ENCODE peak calls at places on chromosomes 3 and 15, in nine cellular contexts. K is NB4, O is MM.1S, M is endodermal cell, V is OCI-LY7, Y is tibial artery, A is astrocyte of the spinal cord, B is cardiac muscle cell, H is pancreas. C is an unnamed sample.

GRCh38 chr3:114447950-114448479 is 154.2 kb downstream of the TIGIT start:
- DNase-seq in K (no peak), O (no peak), M (no peak), V (no peak), Y (no peak), A (no peak), B (no peak), H (no peak), C (no peak)

GRCh38 chr3:130905551-130905950 is 11.7 kb downstream of the ATP2C1 start:
- DNase-seq in K (peak), O (no peak), M (no peak), V (peak), Y (no peak), A (peak), B (no peak), H (no peak), C (peak)

GRCh38 chr3:127413871-127414270 is 126.0 kb upstream of the PRR20G start:
- DNase-seq in K (no peak), O (no peak), M (peak), V (no peak), Y (no peak), A (no peak), B (no peak), H (no peak), C (no peak)

GRCh38 chr3:130677310-130677709 is 69.3 kb downstream of the PIK3R4 start:
- DNase-seq in K (no peak), O (no peak), M (no peak), V (no peak), Y (no peak), A (no peak), B (no peak), H (no peak), C (no peak)

GRCh38 chr3:123755085-123755484 is 129.0 kb downstream of the MYLK start:
- DNase-seq in K (no peak), O (no peak), M (peak), V (no peak), Y (no peak), A (no peak), B (no peak), H (peak), C (no peak)

GRCh38 chr3:101124125-101124524 is 130.9 kb upstream of the ABI3BP start:
- DNase-seq in K (no peak), O (no peak), M (no peak), V (no peak), Y (no peak), A (peak), B (no peak), H (no peak), C (no peak)

GRCh38 chr3:157104928-157105652 is 54.9 kb downstream of the CCNL1 start:
- DNase-seq in K (no peak), O (peak), M (peak), V (peak), Y (no peak), A (no peak), B (peak), H (no peak), C (no peak)

GRCh38 chr3:43770426-43771103 is 79.8 kb downstream of the ABHD5 start:
- DNase-seq in K (peak), O (no peak), M (no peak), V (no peak), Y (peak), A (no peak), B (no peak), H (no peak), C (no peak)

DNA sequence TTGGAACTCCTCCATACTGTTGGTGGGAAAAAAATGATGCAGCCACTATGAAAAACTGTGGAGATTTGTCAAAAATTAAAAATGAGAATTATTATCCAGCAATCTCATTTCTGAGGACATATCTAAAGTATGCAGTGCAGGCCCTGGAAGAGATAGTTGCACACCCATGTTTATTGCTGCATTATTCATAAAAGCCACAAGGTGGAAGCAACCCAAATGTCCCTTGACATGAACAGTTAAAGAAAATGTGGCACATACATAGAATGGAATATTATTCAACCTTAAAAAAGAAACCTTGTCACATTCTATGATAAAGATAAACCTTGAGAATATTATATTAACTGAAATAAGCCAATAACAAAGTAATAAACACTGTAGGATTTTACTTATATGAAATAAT is 80.9 kb upstream of the ARHGEF26 start:
- DNase-seq in K (peak), O (peak), M (no peak), V (peak), Y (no peak), A (no peak), B (no peak), H (no peak), C (no peak)
- TF ChIP-seq CTCF in K (peak), O (peak), M (peak), V (peak), Y (peak), A (peak), B (peak), H (no peak), C (peak)

DNA sequence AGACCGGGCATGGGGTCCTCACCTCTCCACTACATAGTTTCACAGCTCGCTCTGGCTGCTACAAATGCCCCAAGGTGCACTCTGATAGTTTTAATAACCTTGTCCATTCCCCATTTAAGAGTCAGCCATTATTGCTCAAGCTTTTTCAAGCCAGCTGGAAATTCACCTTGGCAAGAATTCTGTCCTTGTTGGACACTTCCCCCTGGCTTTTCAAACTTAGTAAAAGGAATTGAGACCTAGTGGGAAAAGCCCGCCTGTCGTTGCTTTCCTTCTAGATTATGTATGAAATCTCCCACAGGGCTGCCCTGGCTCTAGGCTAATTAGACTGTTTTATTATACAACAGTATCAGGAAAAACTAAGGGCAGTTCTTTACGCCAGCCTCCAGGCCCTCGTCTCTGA is 293.7 kb upstream of the GADL1 start:
- DNase-seq in K (no peak), O (no peak), M (no peak), V (no peak), Y (peak), A (no peak), B (no peak), H (no peak), C (no peak)
- H3K4me3 ChIP-seq in K (no peak), O (no peak), M (no peak), V (no peak), Y (no peak), A (no peak), B (no peak), H (no peak), C (no peak)

DNA sequence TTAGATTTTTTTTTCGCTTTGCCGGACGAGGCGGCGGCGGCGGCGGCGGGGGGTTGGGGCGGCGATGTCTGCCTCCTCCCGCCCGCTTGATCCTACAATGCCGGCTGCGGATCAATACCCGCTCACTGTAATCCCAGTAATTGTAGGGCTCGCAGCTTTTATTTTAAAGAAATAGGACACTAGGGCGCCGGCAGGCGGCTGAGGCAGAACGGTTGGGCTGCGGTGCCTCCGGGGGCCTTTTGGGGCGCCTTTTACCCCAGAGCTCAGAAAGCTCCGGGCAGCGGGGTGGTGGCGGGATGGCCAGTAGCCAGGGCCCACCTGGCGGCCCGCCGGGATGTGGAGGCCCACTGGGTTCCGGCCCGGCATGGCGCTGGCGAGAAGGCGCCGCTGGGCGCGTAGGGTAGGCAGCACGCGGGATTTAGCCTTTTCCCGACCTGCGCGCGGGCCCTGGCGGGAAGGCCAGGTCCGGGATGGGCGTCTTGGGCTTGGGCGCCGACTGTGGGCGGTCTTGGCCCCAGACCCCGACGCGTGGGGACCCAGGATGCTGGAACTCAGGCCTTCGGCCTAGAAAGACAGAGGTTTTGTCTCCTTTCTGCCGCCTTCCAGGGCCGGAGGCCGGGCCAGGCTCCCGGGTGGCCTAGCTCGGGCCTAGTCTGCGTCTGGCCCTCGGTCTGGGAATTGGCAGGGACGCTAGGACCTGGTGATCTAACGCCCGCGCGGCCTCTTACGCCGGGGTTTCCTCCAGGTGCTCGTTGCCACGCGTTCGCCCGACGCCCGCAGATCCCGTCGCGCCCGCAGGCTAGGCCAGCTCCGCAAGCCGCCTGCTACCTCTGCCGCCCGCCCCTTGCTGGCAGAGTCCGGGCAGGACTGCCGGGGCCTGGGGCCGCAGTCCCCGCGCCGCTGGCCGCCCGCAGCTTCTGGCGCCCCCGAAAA is 15.5 kb upstream of the ONECUT1 start:
- DNase-seq in K (no peak), O (no peak), M (peak), V (no peak), Y (no peak), A (no peak), B (no peak), H (peak), C (no peak)
- TF ChIP-seq CTCF in K (no peak), O (no peak), M (peak), V (no peak), Y (no peak), A (peak), B (peak), H (peak), C (no peak)

GRCh38 chr15:72235298-72235697 is 4.3 kb upstream of the PKM start:
- DNase-seq in K (no peak), O (no peak), M (no peak), V (no peak), Y (no peak), A (no peak), B (no peak), H (no peak), C (no peak)

GRCh38 chr15:72237286-72238224 is 6.6 kb upstream of the PKM start:
- DNase-seq in K (peak), O (peak), M (peak), V (no peak), Y (peak), A (peak), B (no peak), H (no peak), C (peak)

GRCh38 chr15:72238586-72238985 is 7.6 kb upstream of the PKM start:
- DNase-seq in K (no peak), O (no peak), M (no peak), V (no peak), Y (no peak), A (no peak), B (no peak), H (no peak), C (no peak)

GRCh38 chr15:72233759-72234158 is 2.8 kb upstream of the PKM start:
- DNase-seq in K (no peak), O (no peak), M (no peak), V (no peak), Y (no peak), A (no peak), B (no peak), H (no peak), C (no peak)

DNA sequence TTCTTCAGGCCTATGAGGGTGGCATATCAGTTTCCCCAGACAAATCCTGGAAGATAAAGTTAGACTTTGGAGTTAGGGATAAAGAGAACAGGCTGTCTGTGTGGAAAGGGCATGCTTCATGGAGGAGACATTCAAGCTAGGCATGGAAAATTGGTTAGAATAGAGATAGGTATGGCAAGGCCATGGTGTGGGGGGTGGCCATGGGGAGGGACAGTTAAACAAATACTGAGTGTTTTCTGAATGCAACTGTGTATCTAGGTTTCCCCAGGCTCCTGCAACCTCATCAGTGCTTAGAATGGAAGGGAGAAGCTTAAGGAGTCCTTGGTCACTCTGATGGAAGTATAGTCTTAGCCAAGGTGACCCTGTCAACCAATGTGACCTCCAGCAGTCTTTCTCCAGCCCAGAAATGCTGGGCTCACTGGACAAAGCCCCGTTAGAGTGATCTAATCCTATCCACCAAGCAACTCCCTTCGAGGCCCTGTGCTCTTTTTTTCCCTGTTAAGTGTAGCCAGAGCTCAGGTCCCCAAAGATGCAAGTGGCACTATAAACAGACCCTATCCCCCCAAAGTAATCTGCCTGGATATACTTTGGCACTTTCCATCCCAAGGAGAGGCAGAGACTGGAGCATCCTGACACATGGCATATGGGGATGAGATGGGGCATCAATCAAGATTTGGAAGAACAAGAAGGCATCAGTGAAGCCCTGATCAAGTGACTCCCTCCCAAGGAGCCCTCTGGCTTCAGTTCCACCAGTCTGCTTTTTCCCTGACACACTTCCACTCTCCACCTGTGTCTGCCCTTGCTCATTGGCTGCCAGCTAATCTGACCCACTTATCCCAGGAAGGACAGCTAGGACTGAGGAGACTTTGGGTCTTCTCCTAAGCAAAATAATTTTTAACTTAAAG is 5.6 kb upstream of the PKM start:
- DNase-seq in K (no peak), O (no peak), M (no peak), V (no peak), Y (no peak), A (no peak), B (no peak), H (no peak), C (no peak)
- H3K4me3 ChIP-seq in K (peak), O (peak), M (no peak), V (no peak), Y (peak), A (peak), B (no peak), H (no peak), C (peak)

GRCh38 chr15:83444936-83445335 is 2.2 kb upstream of the SH3GL3 start:
- DNase-seq in K (no peak), O (no peak), M (no peak), V (no peak), Y (no peak), A (no peak), B (no peak), H (no peak), C (no peak)

GRCh38 chr15:83446417-83446816 is 724 bp upstream of the SH3GL3 start:
- DNase-seq in K (no peak), O (no peak), M (no peak), V (no peak), Y (no peak), A (no peak), B (no peak), H (no peak), C (no peak)

GRCh38 chr15:83445653-83446052 is 1.5 kb upstream of the SH3GL3 start:
- DNase-seq in K (peak), O (no peak), M (no peak), V (no peak), Y (no peak), A (no peak), B (peak), H (no peak), C (no peak)

GRCh38 chr15:83449250-83449671 is 2.1 kb downstream of the SH3GL3 start:
- DNase-seq in K (no peak), O (no peak), M (no peak), V (no peak), Y (no peak), A (no peak), B (peak), H (no peak), C (no peak)

GRCh38 chr15:83446904-83447708 is at the start of gene SH3GL3:
- DNase-seq in K (no peak), O (peak), M (peak), V (no peak), Y (peak), A (peak), B (peak), H (peak), C (no peak)
- TF ChIP-seq CTCF in K (no peak), O (peak), M (peak), V (no peak), Y (peak), A (peak), B (peak), H (no peak), C (peak)

GRCh38 chr3:184378650-184379374 is 805 bp upstream of the THPO start:
- DNase-seq in K (no peak), O (no peak), M (peak), V (no peak), Y (no peak), A (no peak), B (no peak), H (peak), C (no peak)

GRCh38 chr3:184381261-184382224 is 1.7 kb downstream of the CHRD start:
- DNase-seq in K (peak), O (no peak), M (peak), V (no peak), Y (peak), A (no peak), B (peak), H (peak), C (no peak)

GRCh38 chr3:184379375-184380209 is at the start of gene CHRD:
- DNase-seq in K (no peak), O (no peak), M (no peak), V (no peak), Y (no peak), A (no peak), B (peak), H (peak), C (no peak)

GRCh38 chr3:184380627-184381260 is 890 bp downstream of the CHRD start:
- DNase-seq in K (no peak), O (no peak), M (peak), V (no peak), Y (no peak), A (no peak), B (peak), H (peak), C (no peak)

GRCh38 chr3:184380210-184380626 is 364 bp downstream of the CHRD start:
- DNase-seq in K (no peak), O (peak), M (peak), V (no peak), Y (peak), A (peak), B (peak), H (peak), C (no peak)
- H3K4me3 ChIP-seq in K (no peak), O (peak), M (no peak), V (no peak), Y (peak), A (no peak), B (peak), H (peak), C (peak)

DNA sequence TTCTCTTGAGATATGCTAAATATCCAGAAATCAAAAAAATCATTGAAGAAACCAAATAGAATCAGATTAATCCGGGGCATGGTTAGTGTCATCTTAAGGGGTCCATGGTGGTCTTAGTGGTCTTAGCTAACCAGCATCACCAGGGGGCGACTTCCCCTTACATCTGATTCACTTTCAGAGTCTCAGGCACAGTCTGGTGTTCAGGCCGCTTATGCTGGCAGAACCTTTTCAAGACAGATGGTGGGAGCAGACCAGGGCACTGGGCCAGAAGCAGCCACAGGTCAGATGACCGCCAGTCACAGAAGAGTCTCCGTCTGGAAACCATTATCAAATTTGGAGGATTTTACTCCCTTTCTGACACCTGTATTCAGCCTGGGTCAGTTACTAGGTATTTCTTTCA is 365.7 kb downstream of the GBE1 start:
- DNase-seq in K (peak), O (no peak), M (peak), V (no peak), Y (no peak), A (no peak), B (peak), H (no peak), C (no peak)
- TF ChIP-seq CTCF in K (no peak), O (no peak), M (peak), V (peak), Y (no peak), A (no peak), B (no peak), H (no peak), C (no peak)

DNA sequence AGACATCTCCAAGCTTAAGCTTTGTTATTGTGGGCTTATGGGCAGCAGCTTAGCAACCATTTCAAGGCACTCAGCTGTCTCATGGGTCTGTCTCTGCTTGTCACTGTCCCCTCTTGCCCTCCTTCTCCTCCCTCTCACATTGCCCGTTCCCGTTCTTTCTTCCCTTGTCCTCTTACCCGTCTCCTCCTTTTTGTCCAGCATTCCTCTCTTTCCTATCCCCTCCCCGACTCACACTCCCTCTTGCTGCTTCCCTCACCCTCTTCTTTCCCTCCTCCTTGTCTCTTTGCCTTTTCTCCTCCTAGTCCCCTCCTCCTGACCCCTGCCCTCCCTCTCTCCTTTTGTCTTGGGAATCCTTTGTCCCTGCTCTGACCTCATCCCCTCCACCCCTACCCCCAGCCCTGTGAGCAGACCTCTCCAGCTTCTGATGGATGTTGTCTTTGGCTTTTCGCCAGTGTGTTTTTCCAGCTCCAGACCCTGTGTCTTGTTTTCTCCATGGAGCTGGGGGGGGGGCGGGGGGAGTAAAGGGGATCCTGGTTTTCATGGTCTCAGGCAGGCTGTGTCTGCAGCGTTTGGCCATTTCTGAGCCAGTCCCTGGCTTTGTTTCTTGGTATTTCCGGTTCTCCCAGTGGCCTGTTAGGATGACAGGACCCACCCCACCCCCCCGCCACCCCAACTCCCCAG is 47.9 kb upstream of the TRAK1 start:
- DNase-seq in K (no peak), O (no peak), M (peak), V (no peak), Y (no peak), A (peak), B (peak), H (no peak), C (no peak)
- H3K4me3 ChIP-seq in K (no peak), O (no peak), M (peak), V (no peak), Y (no peak), A (no peak), B (no peak), H (no peak), C (no peak)